ENCODE peak calls at places on chromosomes 16 and 17, in eight cellular contexts. S is CD8-positive, alpha-beta memory T cell; Y is BE2C; R is SJCRH30; N is astrocyte; L is fibroblast of lung; U is left ventricle myocardium inferior; E is spleen. O is an unnamed sample. For H3K36me3, the result is how much of the 10 kb centered on the place peaks cover.

GRCh38 chr16:8849411-8850011 is 19.3 kb downstream of the CARHSP1 start:
- DNase-seq in S (no peak), Y (no peak), R (no peak), N (peak), L (peak), U (no peak), E (peak), O (no peak)

GRCh38 chr16:11063432-11064201 is 119.3 kb downstream of the CLEC16A start:
- DNase-seq in S (no peak), Y (no peak), R (no peak), N (no peak), L (no peak), U (no peak), E (no peak), O (no peak)

GRCh38 chr17:45043268-45043681 is 8.2 kb downstream of the DCAKD start:
- DNase-seq in S (no peak), Y (no peak), R (no peak), N (no peak), L (no peak), U (peak), E (no peak), O (no peak)

GRCh38 chr17:80261159-80261894 is 675 bp downstream of the RNF213 start:
- DNase-seq in S (peak), Y (peak), R (peak), N (no peak), L (peak), U (peak), E (peak), O (peak)

GRCh38 chr17:44655983-44656700 is at the start of gene MEIOC:
- DNase-seq in S (no peak), Y (no peak), R (no peak), N (no peak), L (peak), U (no peak), E (no peak), O (peak)

GRCh38 chr17:28737770-28738679 is 5.8 kb upstream of the TRAF4 start:
- DNase-seq in S (peak), Y (no peak), R (no peak), N (no peak), L (no peak), U (no peak), E (peak), O (no peak)

GRCh38 chr16:89195521-89196171 is 4.7 kb downstream of the SLC22A31 start:
- DNase-seq in S (peak), Y (no peak), R (peak), N (no peak), L (no peak), U (no peak), E (peak), O (no peak)

GRCh38 chr16:15576960-15577958 is 65.7 kb downstream of the MARF1 start:
- DNase-seq in S (no peak), Y (peak), R (peak), N (no peak), L (no peak), U (no peak), E (no peak), O (no peak)

GRCh38 chr17:1362964-1363363 is 37.1 kb downstream of the YWHAE start:
- DNase-seq in S (no peak), Y (no peak), R (no peak), N (no peak), L (no peak), U (no peak), E (no peak), O (no peak)

GRCh38 chr16:56848955-56849689 is 15.9 kb upstream of the SLC12A3 start:
- DNase-seq in S (no peak), Y (no peak), R (no peak), N (peak), L (peak), U (no peak), E (no peak), O (peak)

GRCh38 chr17:64694207-64694606 is 32.1 kb upstream of the SMURF2 start:
- DNase-seq in S (no peak), Y (peak), R (peak), N (peak), L (peak), U (peak), E (no peak), O (peak)

GRCh38 chr17:7842380-7842949 is 8.4 kb downstream of the KDM6B start:
- DNase-seq in S (peak), Y (peak), R (peak), N (peak), L (peak), U (peak), E (peak), O (peak)

GRCh38 chr16:3256146-3256875 is at the start of gene MEFV:
- DNase-seq in S (no peak), Y (no peak), R (no peak), N (no peak), L (peak), U (no peak), E (no peak), O (no peak)

GRCh38 chr16:30951785-30952184 is 2.9 kb downstream of the ORAI3 start:
- DNase-seq in S (no peak), Y (no peak), R (no peak), N (peak), L (peak), U (peak), E (no peak), O (peak)

GRCh38 chr16:73016488-73016830 is 31.5 kb downstream of the ZFHX3 start:
- DNase-seq in S (no peak), Y (no peak), R (no peak), N (no peak), L (no peak), U (no peak), E (no peak), O (peak)

GRCh38 chr17:28457890-28458289 is 15.6 kb upstream of the SLC13A2 start:
- DNase-seq in S (no peak), Y (no peak), R (no peak), N (no peak), L (no peak), U (no peak), E (no peak), O (no peak)

GRCh38 chr17:44376124-44376523 is 12.5 kb upstream of the FAM171A2 start:
- DNase-seq in S (no peak), Y (peak), R (no peak), N (no peak), L (no peak), U (peak), E (no peak), O (peak)

GRCh38 chr16:425740-426114 is 278 bp downstream of the RAB11FIP3 start:
- DNase-seq in S (peak), Y (no peak), R (no peak), N (no peak), L (no peak), U (no peak), E (no peak), O (no peak)

GRCh38 chr16:12311887-12312286 is 335.4 kb downstream of the SNX29 start:
- DNase-seq in S (no peak), Y (no peak), R (no peak), N (no peak), L (no peak), U (no peak), E (no peak), O (no peak)

GRCh38 chr17:45432405-45433113 is at the start of gene ARHGAP27:
- DNase-seq in S (peak), Y (no peak), R (no peak), N (no peak), L (peak), U (peak), E (peak), O (peak)

GRCh38 chr16:62256406-62256805 is 220.2 kb upstream of the CDH8 start:
- DNase-seq in S (no peak), Y (no peak), R (no peak), N (no peak), L (peak), U (no peak), E (no peak), O (no peak)

GRCh38 chr17:12790806-12791148 is 1.5 kb downstream of the ARHGAP44 start:
- DNase-seq in S (no peak), Y (no peak), R (no peak), N (no peak), L (no peak), U (no peak), E (no peak), O (no peak)

GRCh38 chr17:2365132-2365531 is 27.8 kb downstream of the SGSM2 start:
- DNase-seq in S (no peak), Y (no peak), R (no peak), N (no peak), L (no peak), U (no peak), E (no peak), O (no peak)
- H3K36me3 ChIP-seq in S (under half), Y (under half), R (under half), N (under half), L (under half), U (under half), E (under half), O (under half)

DNA sequence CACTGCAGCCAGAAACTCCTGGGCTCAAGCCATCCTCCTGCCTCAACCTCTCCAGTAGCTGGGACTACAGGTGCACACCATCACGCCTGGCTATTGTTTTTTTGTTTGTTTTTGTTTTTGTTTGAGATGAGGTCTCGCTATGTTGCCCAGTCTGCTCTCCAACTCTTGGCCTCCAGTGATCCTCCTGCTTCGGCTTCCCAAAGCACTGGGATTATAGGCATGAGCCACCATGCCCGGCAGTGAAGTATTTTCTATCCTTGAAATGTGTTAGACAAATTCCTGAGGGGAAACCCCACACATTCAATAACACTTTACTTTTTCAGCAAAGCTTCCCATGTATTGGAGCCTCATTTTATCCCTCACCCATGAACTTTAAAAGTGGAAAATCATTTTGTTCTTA is 81.2 kb upstream of the KIFC3 start:
- DNase-seq in S (no peak), Y (no peak), R (no peak), N (no peak), L (no peak), U (no peak), E (peak), O (no peak)
- H3K36me3 ChIP-seq in S (under half), Y (under half), R (under half), N (under half), L (under half), U (under half), E (under half), O (under half)

GRCh38 chr17:50196826-50197225 is 4.6 kb downstream of the COL1A1 start:
- DNase-seq in S (no peak), Y (no peak), R (peak), N (peak), L (peak), U (no peak), E (no peak), O (no peak)
- H3K36me3 ChIP-seq in S (under half), Y (under half), R (under half), N (half or more), L (half or more), U (half or more), E (under half), O (under half)

GRCh38 chr17:77458202-77459017 is 317.6 kb downstream of the SEC14L1 start:
- DNase-seq in S (no peak), Y (no peak), R (no peak), N (no peak), L (no peak), U (no peak), E (no peak), O (no peak)
- H3K36me3 ChIP-seq in S (under half), Y (under half), R (under half), N (under half), L (under half), U (under half), E (under half), O (under half)

GRCh38 chr17:43363181-43363925 is 35.4 kb upstream of the ARL4D start:
- DNase-seq in S (no peak), Y (no peak), R (no peak), N (no peak), L (no peak), U (no peak), E (no peak), O (no peak)

GRCh38 chr17:43363926-43364285 is 34.9 kb upstream of the ARL4D start:
- DNase-seq in S (no peak), Y (no peak), R (no peak), N (no peak), L (no peak), U (no peak), E (no peak), O (no peak)

GRCh38 chr17:43367588-43368242 is 31.1 kb upstream of the ARL4D start:
- DNase-seq in S (no peak), Y (peak), R (peak), N (peak), L (peak), U (no peak), E (no peak), O (no peak)

GRCh38 chr17:43366809-43367587 is 31.8 kb upstream of the ARL4D start:
- DNase-seq in S (no peak), Y (no peak), R (peak), N (peak), L (peak), U (no peak), E (no peak), O (no peak)

DNA sequence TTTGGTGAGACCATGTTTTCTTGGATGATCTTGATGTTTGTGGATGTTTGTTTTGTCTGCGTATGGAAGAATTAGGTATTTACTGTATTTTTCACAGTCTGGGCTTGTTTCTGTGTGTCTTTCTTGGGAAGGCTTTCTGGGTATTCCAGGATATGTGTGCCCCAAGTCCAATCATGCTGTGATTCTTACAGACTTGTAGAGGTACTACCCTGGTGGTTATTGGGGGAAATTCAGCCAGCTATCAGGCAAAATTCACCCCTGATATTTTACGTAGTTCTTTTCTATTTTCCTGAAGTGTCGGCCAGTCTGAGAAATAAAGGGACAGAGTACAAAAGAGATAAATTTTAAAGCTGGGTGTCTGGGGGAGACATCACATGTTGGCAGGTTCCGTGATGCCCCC is 33.4 kb upstream of the ARL4D start:
- DNase-seq in S (no peak), Y (no peak), R (no peak), N (no peak), L (no peak), U (no peak), E (no peak), O (no peak)
- H3K36me3 ChIP-seq in S (under half), Y (under half), R (under half), N (under half), L (under half), U (under half), E (under half), O (under half)

GRCh38 chr16:81026429-81026828 is 9.2 kb upstream of the ATMIN start:
- DNase-seq in S (no peak), Y (no peak), R (no peak), N (no peak), L (no peak), U (no peak), E (no peak), O (no peak)

GRCh38 chr16:81035398-81035974 is at the start of gene ATMIN:
- DNase-seq in S (peak), Y (peak), R (peak), N (peak), L (peak), U (peak), E (peak), O (peak)

DNA sequence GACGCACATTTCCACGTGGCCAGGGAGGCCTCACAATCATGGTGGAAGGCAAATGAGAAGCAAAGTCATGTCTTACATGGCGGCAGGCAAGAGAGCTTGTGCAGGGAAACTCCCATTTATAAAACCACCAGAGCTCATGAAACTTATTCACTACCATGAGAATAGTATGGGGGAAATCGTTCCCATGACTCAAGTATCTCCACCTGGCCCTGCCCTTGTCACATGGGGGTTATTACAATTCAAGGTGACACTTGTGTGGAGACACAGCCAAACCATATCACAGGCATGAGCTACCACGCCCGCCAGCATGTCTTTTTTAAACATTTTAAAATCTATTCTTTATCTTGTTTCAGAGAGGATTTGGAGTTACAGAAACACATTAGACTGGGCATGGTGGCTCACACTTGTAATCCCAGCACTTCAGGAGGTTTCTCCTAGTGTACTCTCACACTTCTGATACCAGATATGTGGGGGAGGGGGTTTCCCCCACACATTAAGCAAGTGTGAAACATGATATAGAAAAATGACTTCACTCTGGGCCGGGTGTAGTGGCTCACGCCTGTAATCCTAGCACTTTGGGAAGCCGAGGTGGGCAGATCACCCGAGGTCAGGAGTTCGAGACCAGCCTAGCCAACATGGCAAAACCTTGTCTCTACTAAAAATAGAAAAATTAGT is 5.6 kb upstream of the ATMIN start:
- DNase-seq in S (no peak), Y (no peak), R (no peak), N (no peak), L (no peak), U (no peak), E (no peak), O (no peak)
- H3K36me3 ChIP-seq in S (under half), Y (under half), R (under half), N (under half), L (under half), U (under half), E (under half), O (under half)

GRCh38 chr16:75445298-75445697 is 12.0 kb upstream of the CFDP1 start:
- DNase-seq in S (no peak), Y (no peak), R (no peak), N (no peak), L (no peak), U (no peak), E (no peak), O (no peak)
- H3K36me3 ChIP-seq in S (under half), Y (under half), R (under half), N (under half), L (under half), U (under half), E (under half), O (under half)

DNA sequence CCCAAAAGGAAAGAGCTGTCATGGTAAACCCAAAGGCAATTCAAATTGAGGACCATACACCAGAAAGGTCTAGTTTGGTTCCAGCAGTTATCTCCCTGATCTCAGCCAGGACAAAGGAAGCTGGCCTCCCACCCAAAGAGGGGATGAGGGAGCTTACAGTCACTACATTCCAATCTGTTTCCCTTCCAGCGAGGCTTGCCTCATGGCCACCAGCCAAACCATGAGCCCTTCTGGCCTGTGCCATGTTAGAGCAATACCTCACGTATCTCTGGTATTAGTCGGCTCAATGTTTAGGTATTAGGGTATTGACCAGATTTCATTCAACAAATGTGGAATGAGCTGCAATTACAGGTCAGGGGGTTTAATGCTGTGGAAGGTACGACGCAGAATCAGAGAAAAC is 8.4 kb downstream of the NDUFAB1 start:
- DNase-seq in S (no peak), Y (no peak), R (no peak), N (peak), L (peak), U (peak), E (no peak), O (no peak)
- H3K36me3 ChIP-seq in S (under half), Y (half or more), R (half or more), N (under half), L (under half), U (half or more), E (half or more), O (under half)

DNA sequence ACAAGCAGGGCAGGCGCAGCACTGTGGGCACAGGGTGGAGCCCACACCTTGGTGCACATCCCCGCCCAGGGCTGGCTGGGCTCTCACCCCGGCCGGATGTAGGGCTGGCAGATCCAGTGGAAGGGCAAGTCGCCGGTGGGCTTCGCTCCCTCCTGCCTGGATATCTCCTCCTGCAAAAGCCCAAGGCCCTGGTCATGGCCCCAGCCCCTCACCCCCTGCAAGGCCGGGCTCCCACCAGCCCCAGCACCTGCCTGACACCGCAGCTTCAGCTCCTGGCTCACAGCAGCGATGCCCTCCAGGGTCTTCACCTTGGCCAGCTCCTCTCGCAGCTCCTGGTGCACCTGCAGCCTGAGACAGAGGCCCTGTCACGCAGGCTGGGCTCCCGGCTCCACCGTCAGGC is 5.0 kb downstream of the DUS1L start:
- DNase-seq in S (no peak), Y (no peak), R (no peak), N (no peak), L (no peak), U (no peak), E (peak), O (no peak)
- H3K36me3 ChIP-seq in S (under half), Y (half or more), R (half or more), N (under half), L (half or more), U (half or more), E (half or more), O (under half)

O was measured in endothelial cell of umbilical vein.